ENCODE peak calls at places on chromosomes 1 and 21, in four cellular contexts. F, T, D and V are unnamed samples.

GRCh38 chr1:53371121-53371666 is 43.3 kb upstream of the LRP8 start:
- DNase-seq in F (peak; percentile 63), T (no peak), D (no peak), V (no peak)

GRCh38 chr1:64242895-64243756 is 39.7 kb downstream of the UBE2U start:
- DNase-seq in F (no peak), T (peak; percentile 68), D (no peak), V (peak; percentile 59)

GRCh38 chr1:87840772-87841171 is 512.1 kb downstream of the LMO4 start:
- DNase-seq in F (no peak), T (no peak), D (no peak), V (no peak)

GRCh38 chr1:67888208-67888607 is 54.9 kb upstream of the GNG12 start:
- DNase-seq in F (no peak), T (no peak), D (no peak), V (no peak)

GRCh38 chr1:202234331-202235002 is 40.9 kb downstream of the LGR6 start:
- DNase-seq in F (no peak), T (no peak), D (no peak), V (no peak)

GRCh38 chr1:18116777-18117176 is 9.2 kb downstream of the IGSF21 start:
- DNase-seq in F (no peak), T (no peak), D (no peak), V (no peak)

GRCh38 chr1:15295676-15296075 is 48.7 kb downstream of the FHAD1 start:
- DNase-seq in F (no peak), T (peak; percentile 9), D (no peak), V (no peak)

GRCh38 chr1:246161626-246162025 is 345.5 kb downstream of the SMYD3 start:
- DNase-seq in F (no peak), T (peak; percentile 83), D (no peak), V (peak; percentile 53)

GRCh38 chr1:84907095-84907827 is 14.3 kb upstream of the LPAR3 start:
- DNase-seq in F (no peak), T (peak; percentile 47), D (no peak), V (peak; percentile 54)

GRCh38 chr1:67355745-67356424 is 48.2 kb downstream of the IL12RB2 start:
- DNase-seq in F (no peak), T (peak; percentile 21), D (no peak), V (peak; percentile 79)

GRCh38 chr21:30839304-30839703 is 9.7 kb upstream of the KRTAP7-1 start:
- DNase-seq in F (no peak), T (peak; percentile 1), D (no peak), V (peak; percentile 62)

GRCh38 chr21:45284456-45284741 is 3.3 kb downstream of the POFUT2 start:
- DNase-seq in F (peak; percentile 40), T (no peak), D (no peak), V (no peak)

GRCh38 chr1:43000271-43000670 is 41.6 kb upstream of the SLC2A1 start:
- DNase-seq in F (no peak), T (no peak), D (no peak), V (no peak)

GRCh38 chr1:169086603-169087455 is 19.7 kb upstream of the ATP1B1 start:
- DNase-seq in F (no peak), T (peak; percentile 79), D (no peak), V (no peak)

GRCh38 chr1:203340112-203340804 is 10.7 kb downstream of the FMOD start:
- DNase-seq in F (peak; percentile 82), T (peak; percentile 90), D (peak; percentile 57), V (peak; percentile 97)

GRCh38 chr1:95201905-95202304 is 32.1 kb upstream of the RWDD3 start:
- DNase-seq in F (no peak), T (no peak), D (no peak), V (no peak)

GRCh38 chr1:116126281-116126680 is 15.1 kb downstream of the MAB21L3 start:
- DNase-seq in F (no peak), T (no peak), D (no peak), V (no peak)

GRCh38 chr1:51842255-51842654 is 36.3 kb downstream of the NRDC start:
- DNase-seq in F (no peak), T (no peak), D (no peak), V (no peak)

GRCh38 chr21:15446193-15446592 is 283.6 kb upstream of the USP25 start:
- DNase-seq in F (no peak), T (peak; percentile 15), D (no peak), V (no peak)

GRCh38 chr1:5769146-5769545 is 223.1 kb downstream of the NPHP4 start:
- DNase-seq in F (peak; percentile 15), T (no peak), D (peak; percentile 27), V (no peak)

GRCh38 chr21:35190201-35190701 is 141.1 kb upstream of the RUNX1 start:
- DNase-seq in F (no peak), T (no peak), D (no peak), V (peak; percentile 77)

GRCh38 chr1:160081261-160081936 is at the start of gene KCNJ9:
- DNase-seq in F (peak; percentile 46), T (peak; percentile 20), D (no peak), V (no peak)

GRCh38 chr21:45073301-45074047 is 906 bp upstream of the ADARB1 start:
- DNase-seq in F (peak; percentile 86), T (peak; percentile 40), D (no peak), V (peak; percentile 59)

GRCh38 chr1:76298399-76298798 is 223.9 kb downstream of the ST6GALNAC3 start:
- DNase-seq in F (no peak), T (no peak), D (no peak), V (no peak)

GRCh38 chr21:24509131-24509530 is 1098.2 kb downstream of the MRPL39 start:
- DNase-seq in F (no peak), T (no peak), D (no peak), V (no peak)

GRCh38 chr21:24514081-24514733 is 1093.1 kb downstream of the MRPL39 start:
- DNase-seq in F (no peak), T (no peak), D (no peak), V (no peak)
- TF ChIP-seq CTCF in F (no peak), T (peak; percentile 16), D (peak; percentile 23), V (peak; percentile 65)

DNA sequence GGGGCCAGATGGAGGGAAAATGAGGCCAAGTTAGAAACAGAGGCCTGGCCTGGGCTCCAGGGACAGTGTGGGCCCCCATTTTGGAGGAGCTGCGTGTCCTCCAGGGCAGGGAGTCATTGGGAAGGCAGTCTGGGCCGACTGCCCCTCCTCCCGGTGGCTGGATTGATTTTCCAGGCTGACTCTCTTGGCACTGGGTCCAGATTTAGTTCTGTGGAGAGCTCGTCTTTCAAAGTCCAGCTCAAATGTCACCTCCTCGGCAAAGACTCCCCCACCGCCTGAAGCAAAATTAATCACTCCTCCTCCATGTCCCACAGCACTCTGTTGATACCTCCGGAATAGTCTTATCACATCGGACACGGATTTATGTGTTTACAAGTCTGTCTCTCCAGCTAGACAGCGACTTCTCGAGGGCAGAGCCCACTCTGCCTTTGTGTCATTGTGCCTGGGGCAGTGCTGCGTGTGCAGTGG is 175.1 kb downstream of the CAMTA1 start:
- DNase-seq in F (no peak), T (peak; percentile 27), D (peak; percentile 50), V (peak; percentile 43)
- H3K27ac ChIP-seq in F (no peak overlapping the region), T (peak overlapping the region; percentile 63), D (peak overlapping the region; percentile 71), V (no peak overlapping the region)

GRCh38 chr1:27973771-27974452 is 14.1 kb downstream of the XKR8 start:
- DNase-seq in F (no peak), T (no peak), D (no peak), V (no peak)

GRCh38 chr1:27981146-27981545 is 21.4 kb downstream of the XKR8 start:
- DNase-seq in F (no peak), T (no peak), D (no peak), V (no peak)

GRCh38 chr1:27980216-27980820 is 20.5 kb downstream of the XKR8 start:
- DNase-seq in F (no peak), T (no peak), D (no peak), V (no peak)

GRCh38 chr1:27979859-27980201 is 20.1 kb downstream of the XKR8 start:
- DNase-seq in F (no peak), T (no peak), D (no peak), V (no peak)

GRCh38 chr1:27979151-27979858 is 19.5 kb downstream of the XKR8 start:
- DNase-seq in F (no peak), T (peak; percentile 86), D (no peak), V (peak; percentile 34)
- TF ChIP-seq CTCF in F (peak; percentile 67), T (peak; percentile 45), D (peak; percentile 56), V (peak; percentile 62)

GRCh38 chr1:40986328-40986783 is 6.9 kb downstream of the CTPS1 start:
- DNase-seq in F (no peak), T (no peak), D (no peak), V (no peak)
- H3K27ac ChIP-seq in F (no peak overlapping the region), T (no peak overlapping the region), D (no peak overlapping the region), V (no peak overlapping the region)

GRCh38 chr1:228493141-228494043 is 6.2 kb downstream of the RNF187 start:
- DNase-seq in F (no peak), T (no peak), D (no peak), V (no peak)
- TF ChIP-seq CTCF in F (no peak), T (no peak), D (no peak), V (no peak)

DNA sequence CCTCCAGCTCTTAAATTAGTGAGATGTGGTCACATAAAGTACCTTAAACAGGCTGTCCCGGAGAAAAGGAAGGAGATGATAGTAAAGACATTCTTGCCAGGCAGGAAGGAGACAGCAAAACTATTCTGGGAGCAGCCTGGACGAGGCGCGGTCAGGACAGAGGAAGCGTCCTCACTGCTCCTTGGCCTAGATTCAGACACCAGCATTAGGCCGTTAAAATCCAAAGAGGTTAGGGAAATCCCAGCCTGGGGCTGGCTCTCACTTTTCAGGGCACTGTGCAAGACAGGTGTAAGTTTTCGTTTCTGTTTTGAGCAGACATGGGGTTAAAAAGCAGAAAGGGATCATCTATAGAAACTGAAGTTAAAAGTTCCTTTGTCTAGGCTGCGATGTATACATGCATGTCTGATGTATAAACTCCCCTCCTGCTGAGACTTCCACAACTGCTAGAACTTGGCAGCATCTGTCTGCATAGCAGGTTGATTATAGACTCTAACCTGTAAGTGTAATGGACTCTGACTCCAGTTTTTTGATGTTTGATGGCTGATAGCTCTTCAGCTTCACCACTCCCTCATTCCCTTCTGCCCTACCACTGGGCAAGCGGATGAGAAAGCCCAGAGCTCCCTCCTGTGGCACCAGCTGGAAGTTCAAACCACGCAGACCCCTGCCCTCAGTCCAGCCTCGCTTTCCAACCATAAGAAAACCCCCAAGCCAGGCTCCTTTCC is 21.5 kb downstream of the STPG1 start:
- DNase-seq in F (peak; percentile 82), T (peak; percentile 66), D (peak; percentile 58), V (no peak)
- H3K27ac ChIP-seq in F (peak overlapping the region; percentile 71), T (no peak overlapping the region), D (peak overlapping the region; percentile 73), V (peak overlapping the region; percentile 89)

GRCh38 chr1:152870831-152871730 is 7.0 kb upstream of the SMCP start:
- DNase-seq in F (no peak), T (peak; percentile 4), D (no peak), V (peak; percentile 64)
- TF ChIP-seq CTCF in F (no peak), T (peak; percentile 18), D (no peak), V (peak; percentile 66)